ENCODE peak calls at places on chromosomes 12 and 14, in four cellular contexts. X is ovary, L is heart left ventricle, Z is gastrocnemius medialis. F is an unnamed sample.

GRCh38 chr12:31835276-31835882 is 106.6 kb upstream of the AMN1 start:
- DNase-seq in X (no peak), L (no peak), Z (no peak), F (no peak)

GRCh38 chr12:13362260-13362841 is 165.8 kb downstream of the EMP1 start:
- DNase-seq in X (no peak), L (peak), Z (no peak), F (peak)

GRCh38 chr12:4567073-4567881 is 5.3 kb downstream of the DYRK4 start:
- DNase-seq in X (no peak), L (no peak), Z (no peak), F (no peak)

GRCh38 chr14:90355540-90356518 is 24.1 kb upstream of the NRDE2 start:
- DNase-seq in X (no peak), L (no peak), Z (no peak), F (no peak)

GRCh38 chr12:19746471-19746870 is 307.2 kb downstream of the AEBP2 start:
- DNase-seq in X (no peak), L (no peak), Z (no peak), F (no peak)

GRCh38 chr12:75823475-75823874 is 208.1 kb downstream of the PHLDA1 start:
- DNase-seq in X (no peak), L (no peak), Z (no peak), F (no peak)

GRCh38 chr14:54370323-54371125 is 26.3 kb upstream of the CDKN3 start:
- DNase-seq in X (no peak), L (no peak), Z (no peak), F (no peak)

GRCh38 chr14:70707138-70708038 is 65.7 kb downstream of the TTC9 start:
- DNase-seq in X (peak), L (no peak), Z (no peak), F (peak)

GRCh38 chr14:64601571-64601970 is 51.8 kb downstream of the PPP1R36 start:
- DNase-seq in X (no peak), L (no peak), Z (no peak), F (no peak)

GRCh38 chr12:109760930-109761630 is 47.5 kb downstream of the FAM222A start:
- DNase-seq in X (peak), L (no peak), Z (no peak), F (peak)

GRCh38 chr12:105659355-105660075 is 329.0 kb downstream of the C12orf75 start:
- DNase-seq in X (peak), L (peak), Z (peak), F (no peak)

GRCh38 chr12:45668641-45669040 is 60.9 kb upstream of the ARID2 start:
- DNase-seq in X (no peak), L (no peak), Z (no peak), F (no peak)

GRCh38 chr12:64610660-64611429 is 550 bp downstream of the RASSF3 start:
- DNase-seq in X (peak), L (peak), Z (no peak), F (peak)
- TF ChIP-seq POLR2A in X (no peak), L (no peak), Z (no peak), F (no peak)

DNA sequence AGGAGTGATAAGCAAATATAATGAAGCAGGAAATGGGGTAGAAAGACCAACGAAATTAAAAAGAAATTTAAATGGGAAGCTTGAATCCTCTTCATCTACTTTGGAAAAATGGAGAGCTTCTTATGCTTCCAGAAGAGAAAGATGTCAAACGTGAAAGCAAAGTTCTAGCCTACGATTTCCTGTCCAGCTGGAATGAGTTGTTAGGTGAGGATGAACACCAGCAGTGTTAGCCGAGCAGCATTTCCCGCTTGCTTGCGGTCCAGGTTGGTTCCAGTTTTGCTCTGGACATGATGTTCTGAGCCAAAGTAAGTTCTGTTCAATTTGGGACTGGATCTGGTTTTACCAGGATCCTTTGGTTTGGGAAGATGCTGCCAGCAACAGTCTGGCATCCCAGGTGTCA is 78.9 kb downstream of the DACT1 start:
- DNase-seq in X (no peak), L (no peak), Z (no peak), F (no peak)
- H3K4me3 ChIP-seq in X (no peak), L (no peak), Z (no peak), F (no peak)

DNA sequence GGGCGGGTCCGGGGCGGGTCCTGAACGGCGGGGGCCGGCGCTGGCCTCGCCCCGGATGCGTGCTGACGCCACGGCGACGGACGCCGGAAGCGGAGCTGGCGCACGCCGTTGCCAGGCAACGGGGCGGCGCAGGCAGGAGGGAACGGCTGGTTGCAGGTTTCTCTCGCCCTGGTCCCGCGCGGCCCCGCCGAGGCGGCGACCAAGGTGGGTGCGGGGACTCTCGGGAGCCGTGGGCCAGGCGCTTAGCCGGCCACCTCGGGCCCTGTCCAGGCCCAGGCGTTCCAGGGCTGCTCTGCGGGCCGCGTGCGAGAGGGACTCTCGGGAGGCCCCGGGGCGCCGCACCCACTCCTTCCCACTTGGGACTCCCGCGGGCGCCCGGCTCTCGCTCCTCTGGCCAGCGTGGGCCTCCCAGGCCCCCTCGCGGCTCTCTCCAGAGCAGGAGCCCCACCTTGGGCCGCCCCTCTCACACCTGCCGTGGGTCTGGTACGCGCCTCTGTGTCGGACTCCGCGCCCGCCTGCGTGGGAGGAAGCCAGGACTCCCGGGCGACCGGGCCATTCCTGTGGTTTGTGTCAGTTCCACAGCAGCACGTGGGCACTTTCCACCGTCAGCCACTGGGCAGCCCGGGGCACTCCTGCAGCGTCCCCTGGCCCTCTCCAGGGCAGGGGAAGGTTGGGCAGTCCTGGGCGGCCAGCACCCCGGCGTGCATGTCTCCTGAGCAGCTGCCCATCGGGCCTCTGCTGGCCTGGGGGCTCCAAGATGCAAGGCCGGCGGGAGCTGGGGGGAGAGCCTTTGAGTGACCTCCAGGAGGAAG is at the start of gene CLBA1:
- DNase-seq in X (peak), L (peak), Z (peak), F (peak)
- TF ChIP-seq CTCF in X (no peak), L (no peak), Z (no peak), F (no peak)

GRCh38 chr12:23722655-23723054 is 226.8 kb downstream of the SOX5 start:
- DNase-seq in X (no peak), L (no peak), Z (no peak), F (no peak)
- TF ChIP-seq POLR2A in X (no peak), L (no peak), Z (no peak), F (no peak)

DNA sequence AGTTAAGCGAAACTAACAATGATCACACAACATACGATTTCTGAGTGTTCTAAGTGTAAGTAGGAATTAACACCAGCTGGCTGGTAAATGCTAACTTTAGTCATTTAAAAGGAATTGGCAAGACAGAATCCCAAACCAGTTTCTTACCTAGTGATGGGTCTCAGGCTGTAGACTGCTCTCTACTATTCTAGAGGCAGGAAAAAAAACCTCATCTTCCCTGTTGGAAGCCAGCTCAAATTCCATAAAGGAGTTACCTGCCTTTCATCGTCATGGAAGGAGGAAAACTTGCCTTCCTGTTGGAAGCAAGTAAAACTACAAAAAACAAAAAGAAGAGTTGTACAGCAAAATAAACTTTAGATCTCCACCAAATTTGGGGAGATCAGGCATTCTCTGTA is 23.7 kb upstream of the SLC7A8 start:
- DNase-seq in X (no peak), L (no peak), Z (no peak), F (no peak)
- H3K4me3 ChIP-seq in X (no peak), L (no peak), Z (no peak), F (no peak)

GRCh38 chr12:10771132-10771733 is 31.2 kb downstream of the TAS2R7 start:
- DNase-seq in X (no peak), L (no peak), Z (no peak), F (no peak)
- TF ChIP-seq CTCF in X (no peak), L (peak), Z (peak), F (peak)

DNA sequence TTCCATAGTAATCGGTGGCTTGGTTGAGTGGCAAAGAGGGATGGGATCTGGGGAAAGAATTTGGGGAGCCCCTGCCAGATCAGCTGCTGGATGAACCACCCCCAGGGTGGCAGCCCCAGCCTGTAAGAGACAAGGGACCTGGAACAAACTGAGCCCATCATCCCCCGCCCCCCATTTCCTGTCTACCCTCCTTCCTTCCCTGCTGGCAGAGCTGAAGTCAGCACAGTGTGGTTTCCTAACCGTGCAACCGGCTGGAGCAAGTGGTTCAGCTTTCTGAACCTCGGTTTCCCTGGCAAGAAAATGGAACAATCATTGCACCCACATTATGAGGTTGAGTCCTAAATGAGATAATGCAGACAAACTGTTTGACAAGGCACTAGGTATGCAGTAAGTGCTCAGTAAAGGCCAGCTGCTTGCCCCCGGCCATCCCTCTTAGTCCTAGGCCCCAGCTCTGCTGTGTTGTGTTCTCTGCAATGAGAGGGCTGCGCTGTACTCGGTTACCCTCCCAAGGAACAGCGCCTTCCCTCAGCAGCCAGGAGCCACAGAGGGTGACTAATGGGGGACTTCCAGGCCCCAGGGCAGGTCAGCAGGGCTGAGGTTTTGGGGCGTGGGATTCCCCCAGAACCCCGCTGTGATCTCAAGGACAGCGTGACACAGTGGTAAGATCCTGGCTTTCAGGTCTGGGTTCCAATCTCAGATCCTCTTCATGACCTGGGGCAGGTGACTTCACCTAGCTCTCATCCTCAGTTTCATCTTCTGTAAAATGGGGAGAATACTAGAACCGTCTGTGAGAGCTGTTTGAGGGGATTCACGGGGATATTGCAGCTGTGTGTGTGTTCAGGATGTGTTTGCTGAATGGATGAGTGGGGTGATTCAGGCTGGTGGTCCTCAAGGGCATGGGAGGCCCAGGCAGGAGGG is 16.5 kb downstream of the SELPLG start:
- DNase-seq in X (no peak), L (no peak), Z (no peak), F (no peak)
- TF ChIP-seq POLR2A in X (no peak), L (no peak), Z (no peak), F (no peak)

GRCh38 chr12:1992732-1993131 is 11.5 kb downstream of the DCP1B start:
- DNase-seq in X (no peak), L (no peak), Z (no peak), F (no peak)

GRCh38 chr12:1995205-1995896 is 8.9 kb downstream of the DCP1B start:
- DNase-seq in X (no peak), L (no peak), Z (no peak), F (no peak)

GRCh38 chr12:1993341-1993740 is 10.9 kb downstream of the DCP1B start:
- DNase-seq in X (no peak), L (no peak), Z (no peak), F (no peak)

GRCh38 chr12:1993871-1994371 is 10.3 kb downstream of the DCP1B start:
- DNase-seq in X (no peak), L (no peak), Z (no peak), F (peak)

DNA sequence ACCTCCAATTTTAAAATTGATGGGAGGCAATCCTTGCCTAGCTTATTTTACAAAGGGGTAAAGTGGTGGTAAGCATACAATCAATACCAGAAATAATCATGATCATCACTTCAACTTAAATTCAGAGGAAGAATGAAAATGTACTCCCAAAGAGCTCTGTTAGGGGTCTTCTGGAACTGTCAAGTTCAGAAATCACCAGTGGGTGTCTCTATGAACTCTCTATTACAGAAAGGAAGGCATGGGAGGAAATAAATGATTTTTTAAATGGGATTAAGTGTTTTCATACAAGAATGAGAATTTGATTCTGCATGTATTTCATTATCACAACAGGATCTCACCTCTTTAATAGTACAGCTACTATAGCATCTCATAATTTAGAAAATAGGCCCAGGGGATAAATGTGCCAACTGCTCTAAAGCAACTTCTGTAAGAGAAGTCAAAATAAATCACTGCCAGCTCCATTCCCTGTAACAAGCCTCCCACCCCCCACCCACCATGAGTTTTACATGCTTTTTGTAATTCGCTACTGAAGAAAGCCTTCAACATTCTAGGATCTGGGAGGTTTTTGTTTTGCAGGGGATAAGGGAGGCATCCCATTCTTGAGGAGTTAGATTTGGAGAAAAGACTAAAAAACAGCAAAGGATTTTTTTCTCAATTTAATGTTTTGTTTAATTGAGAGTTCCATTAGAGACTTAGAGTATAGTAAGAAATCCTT is 9.7 kb downstream of the DCP1B start:
- DNase-seq in X (no peak), L (no peak), Z (no peak), F (no peak)
- H3K4me3 ChIP-seq in X (no peak), L (no peak), Z (no peak), F (no peak)

F was measured in upper lobe of left lung.